ENCODE peak calls at places on chromosomes 11 and 22, in four cellular contexts. L, M, H and B are unnamed samples. For H3K27me3 and H3K36me3, the result is how much of the 10 kb centered on the place peaks cover.

GRCh38 chr22:37317698-37318210 is 35.4 kb downstream of the CYTH4 start:
- DNase-seq in L (no peak), M (no peak), H (no peak), B (no peak)

GRCh38 chr22:48901324-48901723 is 926.3 kb downstream of the BRD1 start:
- DNase-seq in L (no peak), M (no peak), H (peak), B (peak)

GRCh38 chr11:32895471-32895870 is 2.9 kb downstream of the QSER1 start:
- DNase-seq in L (no peak), M (no peak), H (no peak), B (no peak)

GRCh38 chr11:40537734-40538133 is 921.7 kb downstream of the LRRC4C start:
- DNase-seq in L (no peak), M (no peak), H (no peak), B (no peak)

GRCh38 chr11:126307706-126308105 is 3.8 kb downstream of the DCPS start:
- DNase-seq in L (peak), M (no peak), H (no peak), B (peak)

GRCh38 chr11:1487091-1487850 is 692 bp upstream of the MOB2 start:
- DNase-seq in L (no peak), M (no peak), H (no peak), B (no peak)

GRCh38 chr11:27723685-27724084 is 23.4 kb upstream of the BDNF start:
- DNase-seq in L (no peak), M (no peak), H (no peak), B (peak)

GRCh38 chr11:85182437-85183109 is 444.6 kb downstream of the DLG2 start:
- DNase-seq in L (peak), M (no peak), H (no peak), B (peak)

GRCh38 chr11:68469122-68469521 is 8.6 kb downstream of the PPP6R3 start:
- DNase-seq in L (peak), M (no peak), H (no peak), B (no peak)

GRCh38 chr11:105786766-105787165 is 176.9 kb downstream of the GRIA4 start:
- DNase-seq in L (no peak), M (no peak), H (no peak), B (peak)

GRCh38 chr22:43094085-43094484 is 4.9 kb upstream of the TTLL1 start:
- DNase-seq in L (no peak), M (peak), H (no peak), B (no peak)

GRCh38 chr11:36002196-36002595 is 58.3 kb downstream of the LDLRAD3 start:
- DNase-seq in L (no peak), M (no peak), H (no peak), B (peak)

GRCh38 chr11:68889948-68890446 is 13.6 kb downstream of the MRPL21 start:
- DNase-seq in L (peak), M (no peak), H (peak), B (peak)

GRCh38 chr11:95991545-95991944 is 67.6 kb upstream of the MTMR2 start:
- DNase-seq in L (no peak), M (no peak), H (no peak), B (no peak)

GRCh38 chr22:43883012-43883661 is 8.7 kb downstream of the PNPLA5 start:
- DNase-seq in L (peak), M (peak), H (no peak), B (peak)

GRCh38 chr11:43567396-43567975 is 113.1 kb upstream of the HSD17B12 start:
- DNase-seq in L (no peak), M (no peak), H (no peak), B (peak)

GRCh38 chr22:46133588-46133855 is 16.8 kb upstream of the PPARA start:
- DNase-seq in L (no peak), M (no peak), H (no peak), B (no peak)

GRCh38 chr11:20458905-20459632 is 71.6 kb downstream of the PRMT3 start:
- DNase-seq in L (no peak), M (no peak), H (no peak), B (no peak)

GRCh38 chr11:85132839-85133238 is 494.3 kb downstream of the DLG2 start:
- DNase-seq in L (no peak), M (no peak), H (no peak), B (peak)

GRCh38 chr11:44622721-44623258 is 57.3 kb downstream of the CD82 start:
- DNase-seq in L (no peak), M (peak), H (peak), B (peak)

GRCh38 chr22:46941958-46942815 is 179.7 kb downstream of the TBC1D22A start:
- DNase-seq in L (no peak), M (no peak), H (no peak), B (no peak)

GRCh38 chr11:120789391-120789790 is 234.5 kb upstream of the TBCEL start:
- DNase-seq in L (no peak), M (no peak), H (peak), B (no peak)

GRCh38 chr22:33529424-33530113 is 390.7 kb downstream of the LARGE1 start:
- DNase-seq in L (peak), M (no peak), H (no peak), B (no peak)

GRCh38 chr11:19728436-19728835 is 15.8 kb downstream of the NAV2 start:
- DNase-seq in L (peak), M (no peak), H (peak), B (no peak)

GRCh38 chr11:8352852-8353505 is 89.3 kb upstream of the LMO1 start:
- DNase-seq in L (no peak), M (no peak), H (no peak), B (no peak)

GRCh38 chr11:117230981-117231636 is 764 bp downstream of the PCSK7 start:
- DNase-seq in L (no peak), M (no peak), H (no peak), B (no peak)

GRCh38 chr11:117229411-117229810 is 2.5 kb downstream of the PCSK7 start:
- DNase-seq in L (no peak), M (no peak), H (no peak), B (no peak)

GRCh38 chr11:117230286-117230961 is 1.4 kb downstream of the PCSK7 start:
- DNase-seq in L (no peak), M (no peak), H (no peak), B (no peak)

GRCh38 chr11:117231637-117232021 is 244 bp downstream of the PCSK7 start:
- DNase-seq in L (no peak), M (no peak), H (no peak), B (no peak)

DNA sequence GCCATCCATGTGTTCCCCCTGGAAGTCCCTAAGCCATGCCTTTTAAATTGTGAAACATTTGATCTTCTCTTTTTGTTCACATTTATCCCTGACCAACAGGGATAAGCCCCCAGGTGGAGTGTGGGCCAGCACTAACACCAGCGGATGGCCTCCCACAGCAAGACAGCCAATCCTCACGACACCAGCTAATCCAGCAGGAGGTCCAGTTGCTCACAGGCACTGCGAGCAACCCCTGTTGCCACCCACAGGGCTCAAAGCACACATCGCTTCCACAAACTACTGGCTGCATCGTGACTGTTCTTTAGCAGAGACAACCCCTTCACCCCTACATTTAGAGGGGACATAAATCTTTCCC is 2.0 kb downstream of the PCSK7 start:
- DNase-seq in L (no peak), M (no peak), H (no peak), B (no peak)
- H3K4me3 ChIP-seq in L (no peak), M (peak), H (no peak), B (no peak)

GRCh38 chr11:17421781-17422180 is 33.3 kb upstream of the KCNJ11 start:
- DNase-seq in L (no peak), M (no peak), H (no peak), B (no peak)
- H3K27me3 ChIP-seq in L (under half), M (under half), H (under half), B (under half)

GRCh38 chr22:30294066-30294465 is 4.8 kb upstream of the CASTOR1 start:
- DNase-seq in L (no peak), M (no peak), H (no peak), B (no peak)
- H3K36me3 ChIP-seq in L (half or more), M (under half), H (half or more), B (under half)

GRCh38 chr11:102703826-102704493 is 1.6 kb downstream of the MMP27 start:
- DNase-seq in L (no peak), M (no peak), H (no peak), B (no peak)

GRCh38 chr11:102708654-102709053 is 3.1 kb upstream of the MMP27 start:
- DNase-seq in L (no peak), M (no peak), H (no peak), B (no peak)

GRCh38 chr11:102709211-102709980 is 3.8 kb upstream of the MMP27 start:
- DNase-seq in L (no peak), M (no peak), H (no peak), B (no peak)

GRCh38 chr11:102704841-102705240 is 728 bp downstream of the MMP27 start:
- DNase-seq in L (no peak), M (no peak), H (no peak), B (no peak)

GRCh38 chr11:102705626-102706025 is at the start of gene MMP27:
- DNase-seq in L (no peak), M (no peak), H (no peak), B (no peak)
- H3K4me3 ChIP-seq in L (no peak), M (no peak), H (no peak), B (no peak)

DNA sequence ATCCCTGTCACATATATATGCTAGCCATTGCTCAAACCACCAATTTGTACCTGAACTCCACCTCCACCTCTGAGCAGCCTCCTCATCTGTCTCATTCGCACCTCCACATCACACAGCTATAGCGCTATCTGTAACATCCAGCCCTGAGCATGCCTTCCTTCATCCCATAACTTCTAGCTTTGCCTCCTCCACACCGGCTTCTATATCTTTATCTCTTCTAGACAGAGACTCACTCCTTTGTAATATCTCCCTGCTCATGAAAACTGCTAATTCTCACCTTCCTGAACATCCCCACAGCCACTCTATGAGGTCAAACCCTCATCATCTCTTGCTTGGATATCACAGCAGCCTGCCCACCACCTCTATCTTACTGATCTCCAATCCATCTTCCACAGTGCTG is 5.9 kb downstream of the SIAE start:
- DNase-seq in L (no peak), M (no peak), H (no peak), B (no peak)
- H3K27me3 ChIP-seq in L (under half), M (under half), H (under half), B (under half)

DNA sequence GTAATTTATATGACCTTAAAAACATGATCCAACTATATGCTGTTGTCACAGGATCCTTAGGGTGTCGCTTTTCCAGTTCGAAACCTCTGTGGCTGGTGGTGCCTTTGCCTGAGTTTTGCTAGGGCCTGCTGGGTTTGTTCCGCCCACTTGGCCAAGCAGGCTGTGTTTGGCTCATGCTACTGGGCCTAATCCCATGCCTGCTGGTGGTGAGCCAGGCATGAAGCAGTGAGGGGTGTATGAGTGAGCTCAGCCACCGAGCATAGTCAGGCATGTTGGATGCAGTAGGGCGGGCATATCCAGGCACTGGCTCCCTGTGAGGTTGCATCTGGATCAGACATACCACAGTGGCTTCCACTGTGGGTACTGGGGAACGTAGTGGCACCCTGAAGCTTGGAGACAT is 16.3 kb downstream of the NPAT start:
- DNase-seq in L (no peak), M (no peak), H (no peak), B (no peak)
- H3K36me3 ChIP-seq in L (under half), M (under half), H (under half), B (under half)

GRCh38 chr11:100467821-100468508 is 219.1 kb upstream of the ARHGAP42 start:
- DNase-seq in L (no peak), M (no peak), H (no peak), B (no peak)
- H3K4me3 ChIP-seq in L (no peak), M (no peak), H (no peak), B (no peak)

GRCh38 chr11:2868604-2869526 is 16.7 kb downstream of the CDKN1C start:
- DNase-seq in L (no peak), M (no peak), H (no peak), B (peak)

GRCh38 chr11:2866178-2866577 is 19.4 kb downstream of the CDKN1C start:
- DNase-seq in L (no peak), M (no peak), H (no peak), B (no peak)

GRCh38 chr11:2867722-2868548 is 17.6 kb downstream of the CDKN1C start:
- DNase-seq in L (no peak), M (no peak), H (no peak), B (no peak)

GRCh38 chr11:2864890-2865289 is 20.7 kb downstream of the CDKN1C start:
- DNase-seq in L (no peak), M (no peak), H (no peak), B (no peak)

GRCh38 chr11:2867142-2867541 is 18.4 kb downstream of the CDKN1C start:
- DNase-seq in L (no peak), M (no peak), H (no peak), B (no peak)
- H3K27me3 ChIP-seq in L (half or more), M (under half), H (under half), B (half or more)

GRCh38 chr11:107457558-107458271 is at the start of gene CWF19L2:
- DNase-seq in L (peak), M (peak), H (peak), B (peak)

GRCh38 chr11:107457205-107457557 is 444 bp downstream of the CWF19L2 start:
- DNase-seq in L (peak), M (no peak), H (no peak), B (peak)

GRCh38 chr11:107453594-107454286 is 3.9 kb downstream of the CWF19L2 start:
- DNase-seq in L (no peak), M (no peak), H (no peak), B (no peak)
- H3K36me3 ChIP-seq in L (under half), M (under half), H (under half), B (under half)